ENCODE peak calls at places on chromosomes 7 and 10, in six cellular contexts. X is sciatic nerve; Z is SK-N-DZ; S is stimulated activated CD8-positive, alpha-beta memory T cell treated with anti-CD3 and anti-CD28 coated beads, Interleukin-4, amount 100 ng/mL, for 4 hours; P is heart left ventricle; Y is left ventricle myocardium inferior. A is an unnamed sample.

GRCh38 chr10:98438715-98439114 is 8.0 kb downstream of the HPS1 start:
- DNase-seq in X (no peak), Z (no peak), S (no peak), P (no peak), Y (no peak), A (no peak)

GRCh38 chr7:155363852-155364600 is 66.3 kb downstream of the INSIG1 start:
- DNase-seq in X (no peak), Z (no peak), S (no peak), P (no peak), Y (no peak), A (no peak)

GRCh38 chr10:94274142-94274787 is 88.5 kb downstream of the NOC3L start:
- DNase-seq in X (peak; percentile 60), Z (no peak), S (no peak), P (peak; percentile 45), Y (peak; percentile 62), A (no peak)

GRCh38 chr7:17849504-17849903 is 90.8 kb downstream of the SNX13 start:
- DNase-seq in X (no peak), Z (no peak), S (no peak), P (no peak), Y (no peak), A (no peak)

GRCh38 chr7:130941322-130942210 is 207.6 kb upstream of the KLF14 start:
- DNase-seq in X (peak; percentile 71), Z (no peak), S (no peak), P (peak; percentile 46), Y (peak; percentile 35), A (no peak)

GRCh38 chr10:131355116-131355515 is 43.6 kb upstream of the TCERG1L start:
- DNase-seq in X (no peak), Z (no peak), S (no peak), P (no peak), Y (no peak), A (no peak)

GRCh38 chr7:87627634-87627994 is 584 bp upstream of the RUNDC3B start:
- DNase-seq in X (no peak), Z (no peak), S (no peak), P (peak; percentile 8), Y (no peak), A (no peak)

GRCh38 chr7:101614939-101615302 is 14.2 kb downstream of the MYL10 start:
- DNase-seq in X (no peak), Z (no peak), S (no peak), P (no peak), Y (no peak), A (no peak)

GRCh38 chr10:52951819-52952218 is 179.2 kb upstream of the MBL2 start:
- DNase-seq in X (no peak), Z (peak; percentile 17), S (no peak), P (peak; percentile 17), Y (peak; percentile 25), A (peak; percentile 23)

GRCh38 chr7:132869166-132869861 is 212.6 kb downstream of the CHCHD3 start:
- DNase-seq in X (no peak), Z (no peak), S (no peak), P (no peak), Y (no peak), A (no peak)

GRCh38 chr10:14153570-14154055 is 177.1 kb downstream of the FRMD4A start:
- DNase-seq in X (no peak), Z (no peak), S (no peak), P (peak; percentile 12), Y (peak; percentile 22), A (peak; percentile 46)